ENCODE peak calls at places on chromosomes 16 and 17, in nine cellular contexts. L is globus pallidus; X is T47D; F is H4; E is stimulated activated CD4-positive, alpha-beta T cell treated with anti-CD3 and anti-CD28 coated beads, Interleukin-4, amount 100 ng/mL, for 4 hours; Q is skeletal muscle cell; Z is iris pigment epithelial cell; M is GM03348; I is fibroblast of villous mesenchyme. S is an unnamed sample.

GRCh38 chr17:62718420-62718819 is 89.7 kb downstream of the MARCHF10 start:
- DNase-seq in L (no peak), X (peak), F (peak), E (no peak), Q (no peak), Z (peak), M (peak), I (peak), S (no peak)

GRCh38 chr16:69057400-69058378 is 47.8 kb upstream of the HAS3 start:
- DNase-seq in L (no peak), X (peak), F (peak), E (no peak), Q (peak), Z (peak), M (peak), I (peak), S (no peak)

GRCh38 chr17:1294157-1294717 is 14.8 kb downstream of the TRARG1 start:
- DNase-seq in L (no peak), X (no peak), F (no peak), E (peak), Q (no peak), Z (no peak), M (no peak), I (no peak), S (no peak)

GRCh38 chr17:28227278-28228108 is 91.5 kb upstream of the TMEM97 start:
- DNase-seq in L (no peak), X (peak), F (no peak), E (no peak), Q (no peak), Z (peak), M (peak), I (peak), S (peak)

GRCh38 chr16:67389911-67390815 is 3.1 kb downstream of the TPPP3 start:
- DNase-seq in L (peak), X (no peak), F (no peak), E (no peak), Q (no peak), Z (no peak), M (no peak), I (no peak), S (no peak)

GRCh38 chr17:17866897-17867296 is 30.1 kb upstream of the SREBF1 start:
- DNase-seq in L (no peak), X (no peak), F (no peak), E (no peak), Q (no peak), Z (no peak), M (no peak), I (no peak), S (no peak)

GRCh38 chr16:87487361-87487924 is 5.4 kb downstream of the ZCCHC14 start:
- DNase-seq in L (no peak), X (peak), F (no peak), E (no peak), Q (no peak), Z (no peak), M (peak), I (peak), S (peak)

GRCh38 chr17:78781339-78782304 is at the start of gene CYTH1:
- DNase-seq in L (peak), X (peak), F (no peak), E (no peak), Q (no peak), Z (no peak), M (peak), I (peak), S (peak)

GRCh38 chr17:17447264-17447663 is 29.5 kb upstream of the MED9 start:
- DNase-seq in L (no peak), X (no peak), F (no peak), E (no peak), Q (no peak), Z (no peak), M (no peak), I (no peak), S (no peak)

GRCh38 chr17:34740936-34741515 is 161.6 kb downstream of the TMEM132E start:
- DNase-seq in L (no peak), X (no peak), F (no peak), E (no peak), Q (no peak), Z (no peak), M (no peak), I (no peak), S (no peak)

GRCh38 chr17:5443728-5444127 is 4.8 kb upstream of the C1QBP start:
- DNase-seq in L (no peak), X (no peak), F (no peak), E (no peak), Q (no peak), Z (no peak), M (no peak), I (no peak), S (no peak)

GRCh38 chr16:50036426-50036825 is 11.4 kb downstream of the CNEP1R1 start:
- DNase-seq in L (no peak), X (no peak), F (no peak), E (no peak), Q (no peak), Z (no peak), M (no peak), I (no peak), S (no peak)

GRCh38 chr17:82232322-82232785 is 3.5 kb downstream of the SLC16A3 start:
- DNase-seq in L (no peak), X (no peak), F (no peak), E (no peak), Q (no peak), Z (no peak), M (no peak), I (no peak), S (no peak)

S was measured in LoVo.